ENCODE peak calls at places on chromosomes 11 and 22, in seven cellular contexts. One of them, this sample, is unnamed.
A peak's percentile ranks its signal among the peaks of the same experiment; 100 is the strongest.

GRCh38 chr22:35608088-35608487 is 9.0 kb downstream of the MB start:
- DNase-seq in GM19239: no peak
- DNase-seq in NCI-H2081: no peak
- DNase-seq in IMR-90: no peak
- DNase-seq in EL: no peak
- DNase-seq in stimulated activated CD4-positive, alpha-beta T cell treated with anti-CD3 and anti-CD28 coated beads, Interleukin-4, amount 100 ng/mL, for 4 hours: no peak
- DNase-seq in activated T-cell treated with anti-CD3 and anti-CD28 coated beads for 24 hours: no peak
- DNase-seq in this sample: no peak

GRCh38 chr11:99781074-99781473 is 760.3 kb downstream of the CNTN5 start:
- DNase-seq in GM19239: no peak
- DNase-seq in NCI-H2081: no peak
- DNase-seq in IMR-90: no peak
- DNase-seq in EL: no peak
- DNase-seq in stimulated activated CD4-positive, alpha-beta T cell treated with anti-CD3 and anti-CD28 coated beads, Interleukin-4, amount 100 ng/mL, for 4 hours: no peak
- DNase-seq in activated T-cell treated with anti-CD3 and anti-CD28 coated beads for 24 hours: no peak
- DNase-seq in this sample: peak; percentile 79

GRCh38 chr11:123531325-123531724 is 101.3 kb downstream of the GRAMD1B start:
- DNase-seq in GM19239: no peak
- DNase-seq in NCI-H2081: no peak
- DNase-seq in IMR-90: no peak
- DNase-seq in EL: no peak
- DNase-seq in stimulated activated CD4-positive, alpha-beta T cell treated with anti-CD3 and anti-CD28 coated beads, Interleukin-4, amount 100 ng/mL, for 4 hours: no peak
- DNase-seq in activated T-cell treated with anti-CD3 and anti-CD28 coated beads for 24 hours: no peak
- DNase-seq in this sample: no peak

GRCh38 chr22:47629273-47629711 is 866.8 kb downstream of the TBC1D22A start:
- DNase-seq in GM19239: no peak
- DNase-seq in NCI-H2081: no peak
- DNase-seq in IMR-90: no peak
- DNase-seq in EL: no peak
- DNase-seq in stimulated activated CD4-positive, alpha-beta T cell treated with anti-CD3 and anti-CD28 coated beads, Interleukin-4, amount 100 ng/mL, for 4 hours: no peak
- DNase-seq in activated T-cell treated with anti-CD3 and anti-CD28 coated beads for 24 hours: no peak
- DNase-seq in this sample: no peak

GRCh38 chr11:64003807-64004589 is 17.8 kb downstream of the OTUB1 start:
- DNase-seq in GM19239: no peak
- DNase-seq in NCI-H2081: no peak
- DNase-seq in IMR-90: no peak
- DNase-seq in EL: no peak
- DNase-seq in stimulated activated CD4-positive, alpha-beta T cell treated with anti-CD3 and anti-CD28 coated beads, Interleukin-4, amount 100 ng/mL, for 4 hours: no peak
- DNase-seq in activated T-cell treated with anti-CD3 and anti-CD28 coated beads for 24 hours: no peak
- DNase-seq in this sample: peak; percentile 6

GRCh38 chr11:67266424-67267187 is at the start of gene GRK2:
- DNase-seq in GM19239: no peak
- DNase-seq in NCI-H2081: peak; percentile 36
- DNase-seq in IMR-90: peak; percentile 28
- DNase-seq in EL: peak; percentile 57
- DNase-seq in stimulated activated CD4-positive, alpha-beta T cell treated with anti-CD3 and anti-CD28 coated beads, Interleukin-4, amount 100 ng/mL, for 4 hours: peak; percentile 49
- DNase-seq in activated T-cell treated with anti-CD3 and anti-CD28 coated beads for 24 hours: no peak
- DNase-seq in this sample: no peak

GRCh38 chr11:66543263-66544107 is 2.4 kb downstream of the ZDHHC24 start:
- DNase-seq in GM19239: peak; percentile 66
- DNase-seq in NCI-H2081: no peak
- DNase-seq in IMR-90: peak; percentile 57
- DNase-seq in EL: peak; percentile 26
- DNase-seq in stimulated activated CD4-positive, alpha-beta T cell treated with anti-CD3 and anti-CD28 coated beads, Interleukin-4, amount 100 ng/mL, for 4 hours: peak; percentile 33
- DNase-seq in activated T-cell treated with anti-CD3 and anti-CD28 coated beads for 24 hours: peak; percentile 30
- DNase-seq in this sample: peak; percentile 52

GRCh38 chr22:30251661-30252226 is 5.2 kb upstream of the LIF start:
- DNase-seq in GM19239: no peak
- DNase-seq in NCI-H2081: no peak
- DNase-seq in IMR-90: peak; percentile 82
- DNase-seq in EL: peak; percentile 93
- DNase-seq in stimulated activated CD4-positive, alpha-beta T cell treated with anti-CD3 and anti-CD28 coated beads, Interleukin-4, amount 100 ng/mL, for 4 hours: no peak
- DNase-seq in activated T-cell treated with anti-CD3 and anti-CD28 coated beads for 24 hours: no peak
- DNase-seq in this sample: no peak

GRCh38 chr22:38167988-38168407 is 13.6 kb downstream of the PLA2G6 start:
- DNase-seq in GM19239: no peak
- DNase-seq in NCI-H2081: no peak
- DNase-seq in IMR-90: no peak
- DNase-seq in EL: no peak
- DNase-seq in stimulated activated CD4-positive, alpha-beta T cell treated with anti-CD3 and anti-CD28 coated beads, Interleukin-4, amount 100 ng/mL, for 4 hours: no peak
- DNase-seq in activated T-cell treated with anti-CD3 and anti-CD28 coated beads for 24 hours: no peak
- DNase-seq in this sample: no peak

GRCh38 chr11:35177370-35177769 is 38.4 kb downstream of the CD44 start:
- DNase-seq in GM19239: no peak
- DNase-seq in NCI-H2081: no peak
- DNase-seq in IMR-90: peak; percentile 68
- DNase-seq in EL: no peak
- DNase-seq in stimulated activated CD4-positive, alpha-beta T cell treated with anti-CD3 and anti-CD28 coated beads, Interleukin-4, amount 100 ng/mL, for 4 hours: no peak
- DNase-seq in activated T-cell treated with anti-CD3 and anti-CD28 coated beads for 24 hours: peak; percentile 43
- DNase-seq in this sample: no peak

GRCh38 chr22:49515486-49515885 is 312.2 kb downstream of the BRD1 start:
- DNase-seq in GM19239: no peak
- DNase-seq in NCI-H2081: no peak
- DNase-seq in IMR-90: no peak
- DNase-seq in EL: no peak
- DNase-seq in stimulated activated CD4-positive, alpha-beta T cell treated with anti-CD3 and anti-CD28 coated beads, Interleukin-4, amount 100 ng/mL, for 4 hours: no peak
- DNase-seq in activated T-cell treated with anti-CD3 and anti-CD28 coated beads for 24 hours: no peak
- DNase-seq in this sample: peak; percentile 84

GRCh38 chr22:24741357-24741756 is 33.2 kb downstream of the PIWIL3 start:
- DNase-seq in GM19239: no peak
- DNase-seq in NCI-H2081: no peak
- DNase-seq in IMR-90: no peak
- DNase-seq in EL: no peak
- DNase-seq in stimulated activated CD4-positive, alpha-beta T cell treated with anti-CD3 and anti-CD28 coated beads, Interleukin-4, amount 100 ng/mL, for 4 hours: no peak
- DNase-seq in activated T-cell treated with anti-CD3 and anti-CD28 coated beads for 24 hours: no peak
- DNase-seq in this sample: no peak

GRCh38 chr22:28674121-28674563 is 5.5 kb downstream of the TTC28 start:
- DNase-seq in GM19239: peak; percentile 56
- DNase-seq in NCI-H2081: no peak
- DNase-seq in IMR-90: peak; percentile 43
- DNase-seq in EL: peak; percentile 66
- DNase-seq in stimulated activated CD4-positive, alpha-beta T cell treated with anti-CD3 and anti-CD28 coated beads, Interleukin-4, amount 100 ng/mL, for 4 hours: no peak
- DNase-seq in activated T-cell treated with anti-CD3 and anti-CD28 coated beads for 24 hours: no peak
- DNase-seq in this sample: peak; percentile 93

GRCh38 chr22:23926561-23926960 is 32.4 kb downstream of the MIF start:
- DNase-seq in GM19239: no peak
- DNase-seq in NCI-H2081: no peak
- DNase-seq in IMR-90: no peak
- DNase-seq in EL: no peak
- DNase-seq in stimulated activated CD4-positive, alpha-beta T cell treated with anti-CD3 and anti-CD28 coated beads, Interleukin-4, amount 100 ng/mL, for 4 hours: no peak
- DNase-seq in activated T-cell treated with anti-CD3 and anti-CD28 coated beads for 24 hours: no peak
- DNase-seq in this sample: no peak

GRCh38 chr22:49715450-49715849 is 112.2 kb downstream of the BRD1 start:
- DNase-seq in GM19239: no peak
- DNase-seq in NCI-H2081: no peak
- DNase-seq in IMR-90: no peak
- DNase-seq in EL: no peak
- DNase-seq in stimulated activated CD4-positive, alpha-beta T cell treated with anti-CD3 and anti-CD28 coated beads, Interleukin-4, amount 100 ng/mL, for 4 hours: no peak
- DNase-seq in activated T-cell treated with anti-CD3 and anti-CD28 coated beads for 24 hours: no peak
- DNase-seq in this sample: peak; percentile 10

GRCh38 chr11:94666792-94667721 is 99.9 kb downstream of the PIWIL4 start:
- DNase-seq in GM19239: no peak
- DNase-seq in NCI-H2081: no peak
- DNase-seq in IMR-90: no peak
- DNase-seq in EL: no peak
- DNase-seq in stimulated activated CD4-positive, alpha-beta T cell treated with anti-CD3 and anti-CD28 coated beads, Interleukin-4, amount 100 ng/mL, for 4 hours: no peak
- DNase-seq in activated T-cell treated with anti-CD3 and anti-CD28 coated beads for 24 hours: no peak
- DNase-seq in this sample: no peak

GRCh38 chr11:32968541-32968940 is 47.1 kb upstream of the DEPDC7 start:
- DNase-seq in GM19239: no peak
- DNase-seq in NCI-H2081: no peak
- DNase-seq in IMR-90: no peak
- DNase-seq in EL: no peak
- DNase-seq in stimulated activated CD4-positive, alpha-beta T cell treated with anti-CD3 and anti-CD28 coated beads, Interleukin-4, amount 100 ng/mL, for 4 hours: no peak
- DNase-seq in activated T-cell treated with anti-CD3 and anti-CD28 coated beads for 24 hours: no peak
- DNase-seq in this sample: no peak

GRCh38 chr11:64233913-64234839 is at the start of gene VEGFB:
- DNase-seq in GM19239: peak; percentile 75
- DNase-seq in NCI-H2081: peak; percentile 54
- DNase-seq in IMR-90: peak; percentile 26
- DNase-seq in EL: peak; percentile 70
- DNase-seq in stimulated activated CD4-positive, alpha-beta T cell treated with anti-CD3 and anti-CD28 coated beads, Interleukin-4, amount 100 ng/mL, for 4 hours: peak; percentile 76
- DNase-seq in activated T-cell treated with anti-CD3 and anti-CD28 coated beads for 24 hours: peak; percentile 64
- DNase-seq in this sample: no peak

GRCh38 chr11:93085097-93085496 is 112.7 kb downstream of the SLC36A4 start:
- DNase-seq in GM19239: no peak
- DNase-seq in NCI-H2081: no peak
- DNase-seq in IMR-90: peak; percentile 44
- DNase-seq in EL: no peak
- DNase-seq in stimulated activated CD4-positive, alpha-beta T cell treated with anti-CD3 and anti-CD28 coated beads, Interleukin-4, amount 100 ng/mL, for 4 hours: no peak
- DNase-seq in activated T-cell treated with anti-CD3 and anti-CD28 coated beads for 24 hours: no peak
- DNase-seq in this sample: peak; percentile 81